ENCODE peak calls at places on chromosome 19, in ten cellular contexts. One of them, this sample, is unnamed.

GRCh38 chr19:58045411-58046050 is 11.7 kb downstream of the ZSCAN1 start:
- DNase-seq in heart left ventricle: no peak
- DNase-seq in prostate gland: no peak
- DNase-seq in right lobe of liver: no peak
- DNase-seq in thyroid gland: no peak
- DNase-seq in fibroblast of lung: no peak
- DNase-seq in CD8-positive, alpha-beta T cell: no peak
- DNase-seq in coronary artery: no peak
- DNase-seq in cardiac muscle cell: no peak
- DNase-seq in colonic mucosa: no peak
- DNase-seq in this sample: no peak

GRCh38 chr19:40231544-40232424 is 5.3 kb upstream of the CCNP start:
- DNase-seq in heart left ventricle: peak; percentile 62
- DNase-seq in prostate gland: no peak
- DNase-seq in right lobe of liver: peak; percentile 89
- DNase-seq in thyroid gland: peak; percentile 54
- DNase-seq in fibroblast of lung: no peak
- DNase-seq in CD8-positive, alpha-beta T cell: no peak
- DNase-seq in coronary artery: no peak
- DNase-seq in cardiac muscle cell: peak; percentile 56
- DNase-seq in colonic mucosa: no peak
- DNase-seq in this sample: no peak

GRCh38 chr19:18809149-18809978 is 18.3 kb upstream of the COMP start:
- DNase-seq in heart left ventricle: peak; percentile 73
- DNase-seq in prostate gland: peak; percentile 75
- DNase-seq in right lobe of liver: no peak
- DNase-seq in thyroid gland: peak; percentile 25
- DNase-seq in fibroblast of lung: peak; percentile 59
- DNase-seq in CD8-positive, alpha-beta T cell: no peak
- DNase-seq in coronary artery: no peak
- DNase-seq in cardiac muscle cell: no peak
- DNase-seq in colonic mucosa: peak; percentile 38
- DNase-seq in this sample: no peak

GRCh38 chr19:35138305-35138799 is 272 bp upstream of the FXYD1 start:
- DNase-seq in heart left ventricle: peak; percentile 84
- DNase-seq in prostate gland: no peak
- DNase-seq in right lobe of liver: peak; percentile 81
- DNase-seq in thyroid gland: no peak
- DNase-seq in fibroblast of lung: no peak
- DNase-seq in CD8-positive, alpha-beta T cell: no peak
- DNase-seq in coronary artery: no peak
- DNase-seq in cardiac muscle cell: peak; percentile 58
- DNase-seq in colonic mucosa: peak; percentile 20
- DNase-seq in this sample: peak; percentile 88

GRCh38 chr19:17942181-17942580 is 9.4 kb downstream of the CCDC124 start:
- DNase-seq in heart left ventricle: no peak
- DNase-seq in prostate gland: no peak
- DNase-seq in right lobe of liver: no peak
- DNase-seq in thyroid gland: no peak
- DNase-seq in fibroblast of lung: no peak
- DNase-seq in CD8-positive, alpha-beta T cell: no peak
- DNase-seq in coronary artery: no peak
- DNase-seq in cardiac muscle cell: no peak
- DNase-seq in colonic mucosa: no peak
- DNase-seq in this sample: peak; percentile 74

GRCh38 chr19:5120833-5121232 is 151.9 kb downstream of the KDM4B start:
- DNase-seq in heart left ventricle: no peak
- DNase-seq in prostate gland: no peak
- DNase-seq in right lobe of liver: no peak
- DNase-seq in thyroid gland: no peak
- DNase-seq in fibroblast of lung: no peak
- DNase-seq in CD8-positive, alpha-beta T cell: no peak
- DNase-seq in coronary artery: no peak
- DNase-seq in cardiac muscle cell: no peak
- DNase-seq in colonic mucosa: no peak
- DNase-seq in this sample: no peak

GRCh38 chr19:50460161-50460765 is 16.0 kb upstream of the EMC10 start:
- DNase-seq in heart left ventricle: no peak
- DNase-seq in prostate gland: no peak
- DNase-seq in right lobe of liver: no peak
- DNase-seq in thyroid gland: no peak
- DNase-seq in fibroblast of lung: peak; percentile 68
- DNase-seq in CD8-positive, alpha-beta T cell: no peak
- DNase-seq in coronary artery: no peak
- DNase-seq in cardiac muscle cell: no peak
- DNase-seq in colonic mucosa: no peak
- DNase-seq in this sample: no peak

GRCh38 chr19:6724631-6725185 is 4.3 kb upstream of the C3 start:
- DNase-seq in heart left ventricle: no peak
- DNase-seq in prostate gland: no peak
- DNase-seq in right lobe of liver: peak; percentile 33
- DNase-seq in thyroid gland: no peak
- DNase-seq in fibroblast of lung: no peak
- DNase-seq in CD8-positive, alpha-beta T cell: no peak
- DNase-seq in coronary artery: no peak
- DNase-seq in cardiac muscle cell: no peak
- DNase-seq in colonic mucosa: no peak
- DNase-seq in this sample: no peak

GRCh38 chr19:16266586-16266942 is 58.1 kb upstream of the KLF2 start:
- DNase-seq in heart left ventricle: no peak
- DNase-seq in prostate gland: no peak
- DNase-seq in right lobe of liver: no peak
- DNase-seq in thyroid gland: no peak
- DNase-seq in fibroblast of lung: no peak
- DNase-seq in CD8-positive, alpha-beta T cell: peak; percentile 75
- DNase-seq in coronary artery: no peak
- DNase-seq in cardiac muscle cell: no peak
- DNase-seq in colonic mucosa: no peak
- DNase-seq in this sample: peak; percentile 42

GRCh38 chr19:33813391-33814101 is 16.9 kb downstream of the KCTD15 start:
- DNase-seq in heart left ventricle: no peak
- DNase-seq in prostate gland: no peak
- DNase-seq in right lobe of liver: peak; percentile 53
- DNase-seq in thyroid gland: no peak
- DNase-seq in fibroblast of lung: no peak
- DNase-seq in CD8-positive, alpha-beta T cell: no peak
- DNase-seq in coronary artery: no peak
- DNase-seq in cardiac muscle cell: no peak
- DNase-seq in colonic mucosa: no peak
- DNase-seq in this sample: peak; percentile 59

GRCh38 chr19:12938536-12939291 is at the start of gene CALR:
- DNase-seq in heart left ventricle: no peak
- DNase-seq in prostate gland: no peak
- DNase-seq in right lobe of liver: no peak
- DNase-seq in thyroid gland: peak; percentile 22
- DNase-seq in fibroblast of lung: peak; percentile 24
- DNase-seq in CD8-positive, alpha-beta T cell: peak; percentile 41
- DNase-seq in coronary artery: no peak
- DNase-seq in cardiac muscle cell: no peak
- DNase-seq in colonic mucosa: peak; percentile 46
- DNase-seq in this sample: no peak

GRCh38 chr19:40165362-40165937 is 25.8 kb upstream of the MAP3K10 start:
- DNase-seq in heart left ventricle: peak; percentile 81
- DNase-seq in prostate gland: no peak
- DNase-seq in right lobe of liver: no peak
- DNase-seq in thyroid gland: peak; percentile 35
- DNase-seq in fibroblast of lung: peak; percentile 10
- DNase-seq in CD8-positive, alpha-beta T cell: peak; percentile 69
- DNase-seq in coronary artery: no peak
- DNase-seq in cardiac muscle cell: peak; percentile 56
- DNase-seq in colonic mucosa: peak; percentile 62
- DNase-seq in this sample: peak; percentile 44

GRCh38 chr19:17184381-17184841 is 30.7 kb upstream of the USE1 start:
- DNase-seq in heart left ventricle: no peak
- DNase-seq in prostate gland: no peak
- DNase-seq in right lobe of liver: no peak
- DNase-seq in thyroid gland: no peak
- DNase-seq in fibroblast of lung: no peak
- DNase-seq in CD8-positive, alpha-beta T cell: peak; percentile 66
- DNase-seq in coronary artery: no peak
- DNase-seq in cardiac muscle cell: no peak
- DNase-seq in colonic mucosa: no peak
- DNase-seq in this sample: no peak

GRCh38 chr19:46745521-46746280 is at the start of gene FKRP:
- DNase-seq in heart left ventricle: no peak
- DNase-seq in prostate gland: no peak
- DNase-seq in right lobe of liver: no peak
- DNase-seq in thyroid gland: peak; percentile 25
- DNase-seq in fibroblast of lung: no peak
- DNase-seq in CD8-positive, alpha-beta T cell: peak; percentile 38
- DNase-seq in coronary artery: peak; percentile 78
- DNase-seq in cardiac muscle cell: peak; percentile 63
- DNase-seq in colonic mucosa: no peak
- DNase-seq in this sample: peak; percentile 79

GRCh38 chr19:32566246-32566830 is 14.7 kb upstream of the PDCD5 start:
- DNase-seq in heart left ventricle: no peak
- DNase-seq in prostate gland: no peak
- DNase-seq in right lobe of liver: peak; percentile 7
- DNase-seq in thyroid gland: no peak
- DNase-seq in fibroblast of lung: no peak
- DNase-seq in CD8-positive, alpha-beta T cell: no peak
- DNase-seq in coronary artery: no peak
- DNase-seq in cardiac muscle cell: no peak
- DNase-seq in colonic mucosa: no peak
- DNase-seq in this sample: no peak

GRCh38 chr19:48784527-48784926 is 26.3 kb downstream of the BCAT2 start:
- DNase-seq in heart left ventricle: no peak
- DNase-seq in prostate gland: no peak
- DNase-seq in right lobe of liver: no peak
- DNase-seq in thyroid gland: no peak
- DNase-seq in fibroblast of lung: no peak
- DNase-seq in CD8-positive, alpha-beta T cell: no peak
- DNase-seq in coronary artery: no peak
- DNase-seq in cardiac muscle cell: peak; percentile 25
- DNase-seq in colonic mucosa: no peak
- DNase-seq in this sample: no peak
- TF ChIP-seq CTCF in heart left ventricle: peak; percentile 32
- TF ChIP-seq CTCF in prostate gland: no peak
- TF ChIP-seq CTCF in right lobe of liver: peak; percentile 45
- TF ChIP-seq CTCF in thyroid gland: peak; percentile 22
- TF ChIP-seq CTCF in fibroblast of lung: peak; percentile 23
- TF ChIP-seq CTCF in CD8-positive, alpha-beta T cell: no peak
- TF ChIP-seq CTCF in coronary artery: no peak
- TF ChIP-seq CTCF in cardiac muscle cell: peak; percentile 31
- TF ChIP-seq CTCF in colonic mucosa: no peak
- TF ChIP-seq CTCF in this sample: no peak

GRCh38 chr19:4059931-4060620 is 6.6 kb downstream of the ZBTB7A start:
- DNase-seq in heart left ventricle: peak; percentile 86
- DNase-seq in prostate gland: no peak
- DNase-seq in right lobe of liver: peak; percentile 69
- DNase-seq in thyroid gland: no peak
- DNase-seq in fibroblast of lung: no peak
- DNase-seq in CD8-positive, alpha-beta T cell: peak; percentile 72
- DNase-seq in coronary artery: peak; percentile 77
- DNase-seq in cardiac muscle cell: no peak
- DNase-seq in colonic mucosa: peak; percentile 90
- DNase-seq in this sample: peak; percentile 91
- H3K4me3 ChIP-seq in heart left ventricle: peak overlapping the region; percentile 45
- H3K4me3 ChIP-seq in prostate gland: peak overlapping the region; percentile 7
- H3K4me3 ChIP-seq in right lobe of liver: no peak overlapping the region
- H3K4me3 ChIP-seq in thyroid gland: no peak overlapping the region
- H3K4me3 ChIP-seq in fibroblast of lung: no peak overlapping the region
- H3K4me3 ChIP-seq in CD8-positive, alpha-beta T cell: peak overlapping the region; percentile 35
- H3K4me3 ChIP-seq in coronary artery: peak overlapping the region; percentile 100
- H3K4me3 ChIP-seq in cardiac muscle cell: no peak overlapping the region
- H3K4me3 ChIP-seq in colonic mucosa: peak overlapping the region; percentile 72
- H3K4me3 ChIP-seq in this sample: no peak overlapping the region

GRCh38 chr19:38721977-38722773 is 22.1 kb downstream of the CAPN12 start:
- DNase-seq in heart left ventricle: peak; percentile 82
- DNase-seq in prostate gland: no peak
- DNase-seq in right lobe of liver: no peak
- DNase-seq in thyroid gland: no peak
- DNase-seq in fibroblast of lung: no peak
- DNase-seq in CD8-positive, alpha-beta T cell: no peak
- DNase-seq in coronary artery: no peak
- DNase-seq in cardiac muscle cell: peak; percentile 88
- DNase-seq in colonic mucosa: no peak
- DNase-seq in this sample: no peak
- H3K27ac ChIP-seq in heart left ventricle: peak overlapping the region; percentile 92
- H3K27ac ChIP-seq in prostate gland: peak overlapping the region; percentile 47
- H3K27ac ChIP-seq in right lobe of liver: peak overlapping the region; percentile 33
- H3K27ac ChIP-seq in thyroid gland: peak overlapping the region; percentile 77
- H3K27ac ChIP-seq in fibroblast of lung: no peak overlapping the region
- H3K27ac ChIP-seq in CD8-positive, alpha-beta T cell: no peak overlapping the region
- H3K27ac ChIP-seq in coronary artery: peak overlapping the region; percentile 95
- H3K27ac ChIP-seq in cardiac muscle cell: peak overlapping the region; percentile 90
- H3K27ac ChIP-seq in colonic mucosa: no peak overlapping the region
- H3K27ac ChIP-seq in this sample: peak overlapping the region; percentile 78

GRCh38 chr19:10835089-10835753 is 791 bp downstream of the TMED1 start:
- DNase-seq in heart left ventricle: no peak
- DNase-seq in prostate gland: peak; percentile 100
- DNase-seq in right lobe of liver: no peak
- DNase-seq in thyroid gland: no peak
- DNase-seq in fibroblast of lung: no peak
- DNase-seq in CD8-positive, alpha-beta T cell: no peak
- DNase-seq in coronary artery: no peak
- DNase-seq in cardiac muscle cell: no peak
- DNase-seq in colonic mucosa: no peak
- DNase-seq in this sample: no peak

GRCh38 chr19:10835754-10836477 is at the start of gene TMED1:
- DNase-seq in heart left ventricle: peak; percentile 98
- DNase-seq in prostate gland: peak; percentile 88
- DNase-seq in right lobe of liver: peak; percentile 100
- DNase-seq in thyroid gland: peak; percentile 100
- DNase-seq in fibroblast of lung: peak; percentile 98
- DNase-seq in CD8-positive, alpha-beta T cell: peak; percentile 93
- DNase-seq in coronary artery: peak; percentile 99
- DNase-seq in cardiac muscle cell: peak; percentile 100
- DNase-seq in colonic mucosa: peak; percentile 100
- DNase-seq in this sample: peak; percentile 100

GRCh38 chr19:10838377-10838776 is 2.4 kb upstream of the TMED1 start:
- DNase-seq in heart left ventricle: no peak
- DNase-seq in prostate gland: no peak
- DNase-seq in right lobe of liver: no peak
- DNase-seq in thyroid gland: no peak
- DNase-seq in fibroblast of lung: no peak
- DNase-seq in CD8-positive, alpha-beta T cell: no peak
- DNase-seq in coronary artery: no peak
- DNase-seq in cardiac muscle cell: no peak
- DNase-seq in colonic mucosa: no peak
- DNase-seq in this sample: no peak

GRCh38 chr19:10839071-10840050 is 3.3 kb upstream of the TMED1 start:
- DNase-seq in heart left ventricle: no peak
- DNase-seq in prostate gland: no peak
- DNase-seq in right lobe of liver: no peak
- DNase-seq in thyroid gland: no peak
- DNase-seq in fibroblast of lung: no peak
- DNase-seq in CD8-positive, alpha-beta T cell: no peak
- DNase-seq in coronary artery: no peak
- DNase-seq in cardiac muscle cell: no peak
- DNase-seq in colonic mucosa: no peak
- DNase-seq in this sample: no peak

GRCh38 chr19:10836478-10837325 is 690 bp upstream of the TMED1 start:
- DNase-seq in heart left ventricle: peak; percentile 92
- DNase-seq in prostate gland: no peak
- DNase-seq in right lobe of liver: peak; percentile 89
- DNase-seq in thyroid gland: peak; percentile 75
- DNase-seq in fibroblast of lung: peak; percentile 77
- DNase-seq in CD8-positive, alpha-beta T cell: peak; percentile 77
- DNase-seq in coronary artery: peak; percentile 89
- DNase-seq in cardiac muscle cell: peak; percentile 83
- DNase-seq in colonic mucosa: peak; percentile 89
- DNase-seq in this sample: peak; percentile 96
- TF ChIP-seq CTCF in heart left ventricle: no peak
- TF ChIP-seq CTCF in prostate gland: no peak
- TF ChIP-seq CTCF in right lobe of liver: no peak
- TF ChIP-seq CTCF in thyroid gland: no peak
- TF ChIP-seq CTCF in fibroblast of lung: no peak
- TF ChIP-seq CTCF in CD8-positive, alpha-beta T cell: no peak
- TF ChIP-seq CTCF in coronary artery: no peak
- TF ChIP-seq CTCF in cardiac muscle cell: no peak
- TF ChIP-seq CTCF in colonic mucosa: no peak
- TF ChIP-seq CTCF in this sample: peak; percentile 2